ENCODE peak calls at places on chromosomes 7 and 10, in five cellular contexts. V, D, A, K and O are unnamed samples.
A peak's percentile ranks its signal among the peaks of the same experiment; 100 is the strongest.

GRCh38 chr7:93115796-93116195 is 2.0 kb downstream of the SAMD9 start:
- DNase-seq in K (peak; percentile 1), A (peak; percentile 16), V (peak; percentile 82), D (no peak), O (no peak)

GRCh38 chr10:14191871-14192270 is 138.9 kb downstream of the FRMD4A start:
- DNase-seq in A (no peak), V (no peak), K (no peak), D (no peak), O (no peak)

GRCh38 chr7:125061776-125062397 is 132.3 kb upstream of the POT1 start:
- DNase-seq in D (no peak), A (no peak), K (peak; percentile 74), V (no peak), O (no peak)

GRCh38 chr10:96255569-96256335 is 15.6 kb downstream of the BLNK start:
- DNase-seq in A (no peak), D (no peak), K (no peak), V (no peak), O (no peak)

GRCh38 chr7:29270979-29271658 is 76.5 kb downstream of the CHN2 start:
- DNase-seq in V (no peak), D (no peak), A (peak; percentile 7), K (peak; percentile 71), O (no peak)

GRCh38 chr7:138999414-138999813 is 18.2 kb upstream of the KIAA1549 start:
- DNase-seq in V (no peak), A (no peak), D (no peak), K (no peak), O (no peak)

GRCh38 chr7:90411510-90411909 is 8.2 kb downstream of the CLDN12 start:
- DNase-seq in D (no peak), V (peak; percentile 71), A (no peak), K (peak; percentile 19), O (no peak)

GRCh38 chr10:112949875-112950507 is at the start of gene TCF7L2:
- DNase-seq in A (peak; percentile 51), V (peak; percentile 97), D (peak; percentile 97), K (peak; percentile 98), O (peak; percentile 60)

GRCh38 chr10:24008164-24009066 is 200.5 kb upstream of the KIAA1217 start:
- DNase-seq in K (peak; percentile 93), V (peak; percentile 76), D (peak; percentile 14), A (no peak), O (no peak)

GRCh38 chr7:106085015-106085414 is 27.1 kb downstream of the SYPL1 start:
- DNase-seq in K (no peak), V (no peak), A (no peak), D (no peak), O (no peak)

GRCh38 chr7:117818241-117818640 is 55.0 kb downstream of the CTTNBP2 start:
- DNase-seq in D (no peak), A (no peak), V (no peak), K (no peak), O (no peak)

GRCh38 chr7:22864301-22864700 is 41.7 kb upstream of the TOMM7 start:
- DNase-seq in D (no peak), A (no peak), V (no peak), K (no peak), O (no peak)

GRCh38 chr10:113096111-113097045 is 146.3 kb downstream of the TCF7L2 start:
- DNase-seq in V (no peak), D (no peak), A (no peak), K (no peak), O (no peak)

GRCh38 chr10:110918633-110919348 is at the start of gene BBIP1:
- DNase-seq in K (peak; percentile 100), D (no peak), A (no peak), V (peak; percentile 99), O (peak; percentile 92)

GRCh38 chr10:86346169-86346793 is 20.3 kb downstream of the GRID1 start:
- DNase-seq in V (no peak), A (no peak), D (no peak), K (no peak), O (no peak)

GRCh38 chr10:104300736-104301292 is 31.8 kb downstream of the GSTO2 start:
- DNase-seq in V (no peak), A (no peak), K (peak; percentile 85), D (peak; percentile 84), O (no peak)

GRCh38 chr10:123936426-123936825 is 44.8 kb upstream of the CPXM2 start:
- DNase-seq in K (no peak), A (no peak), V (no peak), D (no peak), O (no peak)

GRCh38 chr7:24825931-24826661 is 68.8 kb upstream of the GSDME start:
- DNase-seq in A (no peak), D (no peak), V (peak; percentile 91), K (peak; percentile 16), O (peak; percentile 9)

GRCh38 chr10:132133005-132133404 is 53.7 kb upstream of the DPYSL4 start:
- DNase-seq in A (no peak), D (no peak), V (no peak), K (no peak), O (no peak)

GRCh38 chr7:131502810-131503545 is 53.5 kb downstream of the PODXL start:
- DNase-seq in A (no peak), D (peak; percentile 74), V (no peak), K (peak; percentile 28), O (no peak)

GRCh38 chr10:97760461-97761257 is 11.1 kb downstream of the SFRP5 start:
- DNase-seq in A (no peak), V (no peak), D (no peak), K (no peak), O (no peak)

GRCh38 chr7:47039899-47040298 is 542.0 kb downstream of the TNS3 start:
- DNase-seq in V (no peak), D (peak; percentile 59), K (no peak), A (no peak), O (no peak)

GRCh38 chr10:87054373-87055295 is 34.5 kb downstream of the FAM25A start:
- DNase-seq in A (peak; percentile 12), V (no peak), K (no peak), D (no peak), O (no peak)

GRCh38 chr7:139730746-139731612 is 46.8 kb downstream of the HIPK2 start:
- DNase-seq in V (no peak), K (peak; percentile 37), A (peak; percentile 7), D (peak; percentile 68), O (no peak)

GRCh38 chr10:69839696-69840345 is 38.1 kb downstream of the COL13A1 start:
- DNase-seq in D (no peak), K (peak; percentile 59), A (no peak), V (no peak), O (no peak)

GRCh38 chr10:77863446-77863845 is 63.1 kb downstream of the DLG5 start:
- DNase-seq in D (no peak), K (no peak), A (no peak), V (no peak), O (no peak)

GRCh38 chr7:34333925-34334324 is 324.1 kb upstream of the NPSR1 start:
- DNase-seq in A (no peak), D (no peak), V (no peak), K (no peak), O (no peak)

GRCh38 chr7:407706-408539 is 111.7 kb downstream of the PDGFA start:
- DNase-seq in A (no peak), V (no peak), D (no peak), K (no peak), O (no peak)

GRCh38 chr10:117710181-117710798 is 167.7 kb downstream of the EMX2 start:
- DNase-seq in D (no peak), A (no peak), K (no peak), V (no peak), O (no peak)

GRCh38 chr10:102504179-102504975 is 605 bp downstream of the SUFU start:
- DNase-seq in D (peak; percentile 39), K (no peak), A (peak; percentile 46), V (peak; percentile 23), O (peak; percentile 41)

GRCh38 chr7:55387062-55387965 is 22.2 kb downstream of the LANCL2 start:
- DNase-seq in A (no peak), D (no peak), V (no peak), K (no peak), O (no peak)

GRCh38 chr10:35324196-35324595 is 12.1 kb upstream of the CCNY start:
- DNase-seq in V (no peak), K (no peak), D (no peak), A (no peak), O (no peak)

GRCh38 chr10:34861293-34862004 is 46.4 kb upstream of the PARD3 start:
- DNase-seq in D (no peak), A (no peak), V (no peak), K (no peak), O (no peak)

GRCh38 chr10:92757066-92757716 is 67.4 kb downstream of the HHEX start:
- DNase-seq in D (peak; percentile 87), K (no peak), V (peak; percentile 66), A (no peak), O (peak; percentile 17)

GRCh38 chr7:26880852-26881251 is 16.5 kb upstream of the SKAP2 start:
- DNase-seq in A (no peak), D (no peak), V (no peak), K (no peak), O (no peak)

GRCh38 chr7:111903797-111904196 is 302.4 kb downstream of the DOCK4 start:
- DNase-seq in A (no peak), D (no peak), V (no peak), K (peak; percentile 38), O (no peak)